ENCODE peak calls at places on chromosomes 1 and 21, in seven cellular contexts. Q is T-helper 9 cell; U is stimulated activated naive B cell treated with anti-CD40 and anti-IgM and Interleukin-4, amounts not matched to agents 10 μg/mL and 1 μg/mL and 100 μg/mL, for 72 hours; E is progenitor cell of endocrine pancreas; M is heart left ventricle; J is foreskin fibroblast; L is MCF 10A. C is an unnamed sample.

GRCh38 chr21:17539323-17539722 is 26.5 kb downstream of the CXADR start:
- DNase-seq in Q (no peak), J (no peak), E (no peak), U (no peak), L (no peak), M (no peak), C (peak)

GRCh38 chr1:230849451-230850194 is 18.7 kb downstream of the C1orf198 start:
- DNase-seq in L (peak), M (peak), E (no peak), U (no peak), Q (no peak), J (peak), C (peak)

GRCh38 chr1:8382608-8383525 is 65.0 kb downstream of the SLC45A1 start:
- DNase-seq in M (no peak), Q (no peak), J (no peak), E (no peak), L (no peak), U (no peak), C (no peak)

GRCh38 chr1:2583871-2584341 is 2.7 kb upstream of the PRXL2B start:
- DNase-seq in E (no peak), L (no peak), Q (peak), U (no peak), J (peak), M (peak), C (peak)

GRCh38 chr21:27796106-27796505 is 829.2 kb upstream of the ADAMTS5 start:
- DNase-seq in U (no peak), E (no peak), L (no peak), M (no peak), J (peak), Q (no peak), C (no peak)

GRCh38 chr1:198643001-198643400 is 4.2 kb downstream of the PTPRC start:
- DNase-seq in U (no peak), J (no peak), M (no peak), E (no peak), L (no peak), Q (no peak), C (no peak)

GRCh38 chr1:179061360-179062282 is 20.2 kb upstream of the TOR3A start:
- DNase-seq in M (no peak), E (no peak), Q (no peak), U (no peak), L (no peak), J (no peak), C (no peak)

GRCh38 chr1:186747661-186748060 is 67.4 kb upstream of the PTGS2 start:
- DNase-seq in L (no peak), J (no peak), M (no peak), U (no peak), E (no peak), Q (no peak), C (no peak)

GRCh38 chr1:20343149-20343936 is 52.7 kb downstream of the VWA5B1 start:
- DNase-seq in Q (peak), E (no peak), M (no peak), J (peak), L (no peak), U (peak), C (no peak)

GRCh38 chr1:206112600-206113301 is 4.4 kb downstream of the AVPR1B start:
- DNase-seq in M (no peak), Q (no peak), L (peak), E (no peak), J (no peak), U (no peak), C (no peak)

GRCh38 chr1:203461717-203462116 is 13.9 kb upstream of the PRELP start:
- DNase-seq in M (no peak), L (no peak), E (no peak), U (no peak), J (no peak), Q (no peak), C (no peak)

GRCh38 chr1:149844096-149844495 is 55.3 kb upstream of the BOLA1 start:
- DNase-seq in U (no peak), J (peak), L (peak), Q (no peak), E (no peak), M (no peak), C (peak)

GRCh38 chr1:187928288-187928687 is 1099.5 kb downstream of the PLA2G4A start:
- DNase-seq in E (no peak), L (peak), U (no peak), M (no peak), Q (no peak), J (peak), C (peak)

GRCh38 chr1:54459714-54460113 is 53.5 kb upstream of the SSBP3 start:
- DNase-seq in E (no peak), L (no peak), U (no peak), J (no peak), M (no peak), Q (no peak), C (no peak)

GRCh38 chr21:18522181-18522771 is 118.7 kb upstream of the TMPRSS15 start:
- DNase-seq in L (peak), U (no peak), Q (no peak), E (no peak), M (no peak), J (no peak), C (no peak)